ENCODE peak calls at places on chromosomes 6 and 20, in eight cellular contexts. A is breast epithelium; E is CD8-positive, alpha-beta T cell; H is glomerular endothelial cell; P is memory B cell; Z is LNCaP clone FGC; T is NCI-H345; X is pons. R is an unnamed sample.

GRCh38 chr20:50799176-50799889 is 4.5 kb downstream of the BCAS4 start:
- DNase-seq in P (no peak), H (no peak), T (no peak), Z (no peak), X (no peak), E (no peak), A (no peak), R (peak)

GRCh38 chr20:38842558-38842981 is 37.1 kb downstream of the PPP1R16B start:
- DNase-seq in H (no peak), T (no peak), E (no peak), A (no peak), X (no peak), Z (no peak), P (no peak), R (no peak)

GRCh38 chr20:33026779-33027759 is 4.4 kb upstream of the BPIFB6 start:
- DNase-seq in Z (no peak), X (no peak), P (no peak), H (no peak), A (no peak), T (no peak), E (no peak), R (peak)

GRCh38 chr6:134853111-134854055 is 96.5 kb downstream of the ALDH8A1 start:
- DNase-seq in H (no peak), Z (no peak), T (no peak), E (no peak), A (no peak), P (no peak), X (no peak), R (no peak)

GRCh38 chr20:44829688-44830087 is 19.3 kb upstream of the RIMS4 start:
- DNase-seq in Z (no peak), T (no peak), A (no peak), H (no peak), P (no peak), X (no peak), E (no peak), R (no peak)

GRCh38 chr6:145948328-145948727 is 15.8 kb downstream of the SHPRH start:
- DNase-seq in H (no peak), P (no peak), E (no peak), X (no peak), T (no peak), A (no peak), Z (no peak), R (no peak)

GRCh38 chr6:31669676-31670075 is at the start of gene LY6G5B:
- DNase-seq in A (no peak), T (no peak), H (no peak), X (no peak), P (no peak), Z (no peak), E (no peak), R (no peak)

GRCh38 chr20:23086056-23086551 is at the start of gene CD93:
- DNase-seq in X (peak), A (no peak), E (no peak), P (no peak), Z (no peak), H (no peak), T (no peak), R (peak)

GRCh38 chr6:147604373-147604772 is 95.9 kb downstream of the SAMD5 start:
- DNase-seq in X (no peak), P (no peak), T (no peak), E (no peak), Z (no peak), A (peak), H (no peak), R (no peak)

GRCh38 chr6:43926644-43927524 is 156.9 kb downstream of the VEGFA start:
- DNase-seq in T (peak), A (no peak), X (no peak), P (no peak), Z (peak), H (no peak), E (no peak), R (peak)

GRCh38 chr6:53734473-53735299 is 60.1 kb upstream of the LRRC1 start:
- DNase-seq in X (no peak), Z (no peak), A (no peak), P (no peak), E (no peak), H (peak), T (peak), R (no peak)

GRCh38 chr20:58558483-58559367 is 43.5 kb upstream of the APCDD1L start:
- DNase-seq in P (no peak), Z (no peak), E (no peak), A (no peak), X (no peak), H (no peak), T (no peak), R (no peak)

GRCh38 chr6:158474961-158475343 is 84.9 kb upstream of the TMEM181 start:
- DNase-seq in X (no peak), H (no peak), A (no peak), P (no peak), Z (peak), E (no peak), T (peak), R (no peak)

R was measured in right lobe of liver.